ENCODE peak calls at places on chromosomes 7 and 10, in five cellular contexts. T is H9, M is IMR-90, U is mesenchymal stem cell, D is mesendoderm. G is an unnamed sample.

GRCh38 chr7:155458317-155459132 is 596 bp downstream of the EN2 start:
- DNase-seq in M (no peak), T (peak; percentile 36), D (no peak), U (no peak), G (peak; percentile 31)

GRCh38 chr10:125414998-125415397 is 254.6 kb upstream of the CTBP2 start:
- DNase-seq in D (no peak), U (no peak), M (peak; percentile 35), T (no peak), G (no peak)

GRCh38 chr7:133139350-133139749 is 57.5 kb upstream of the CHCHD3 start:
- DNase-seq in U (peak; percentile 37), M (peak; percentile 49), D (peak; percentile 89), T (peak; percentile 81), G (peak; percentile 40)

GRCh38 chr10:132388901-132389630 is 7.9 kb upstream of the PWWP2B start:
- DNase-seq in D (no peak), M (no peak), U (no peak), T (peak; percentile 73), G (peak; percentile 32)

GRCh38 chr10:24202181-24202570 is 6.8 kb upstream of the KIAA1217 start:
- DNase-seq in T (peak; percentile 63), M (no peak), D (peak; percentile 71), U (no peak), G (no peak)

GRCh38 chr7:20440472-20441105 is 109.9 kb downstream of the ITGB8 start:
- DNase-seq in D (peak; percentile 83), M (peak; percentile 62), U (peak; percentile 33), T (peak; percentile 71), G (peak; percentile 8)

GRCh38 chr7:104664648-104665047 is 336.2 kb downstream of the LHFPL3 start:
- DNase-seq in U (no peak), D (peak; percentile 39), T (no peak), M (no peak), G (no peak)

GRCh38 chr7:18993933-18994668 is 123.3 kb downstream of the TWIST1 start:
- DNase-seq in T (no peak), M (peak; percentile 34), U (peak; percentile 14), D (no peak), G (no peak)

GRCh38 chr10:71945819-71946474 is 18.2 kb upstream of the CHST3 start:
- DNase-seq in U (no peak), M (no peak), D (peak; percentile 18), T (no peak), G (no peak)

GRCh38 chr10:59180689-59181270 is 4.3 kb downstream of the PHYHIPL start:
- DNase-seq in D (no peak), T (no peak), M (no peak), U (no peak), G (peak; percentile 80)

GRCh38 chr7:130273081-130273699 is 6.5 kb downstream of the CPA2 start:
- DNase-seq in M (peak; percentile 48), U (peak; percentile 88), T (peak; percentile 93), D (peak; percentile 99), G (no peak)

GRCh38 chr7:55344840-55345239 is 20.3 kb upstream of the LANCL2 start:
- DNase-seq in D (no peak), U (no peak), M (no peak), T (peak; percentile 54), G (no peak)

GRCh38 chr10:131196176-131196885 is 115.2 kb downstream of the TCERG1L start:
- DNase-seq in D (no peak), T (peak; percentile 10), U (no peak), M (no peak), G (no peak)

GRCh38 chr10:89129850-89130396 is 77.2 kb downstream of the CH25H start:
- DNase-seq in M (peak; percentile 67), D (no peak), U (no peak), T (no peak), G (peak; percentile 37)

GRCh38 chr10:34730726-34731125 is 84.4 kb downstream of the PARD3 start:
- DNase-seq in M (no peak), U (no peak), T (no peak), D (no peak), G (no peak)

GRCh38 chr10:79149662-79150443 is 81.1 kb downstream of the ZMIZ1 start:
- DNase-seq in M (peak; percentile 61), U (peak; percentile 68), D (peak; percentile 72), T (peak; percentile 67), G (no peak)
- H2BK120ac ChIP-seq in M (peak overlapping the region; percentile 97), U (peak overlapping the region; percentile 96), D (no peak overlapping the region), T (no peak overlapping the region), G (no peak overlapping the region)

GRCh38 chr10:122164028-122164601 is 107.0 kb upstream of the BTBD16 start:
- DNase-seq in T (no peak), U (peak; percentile 51), M (no peak), D (peak; percentile 69), G (no peak)
- H2BK120ac ChIP-seq in T (no peak overlapping the region), U (no peak overlapping the region), M (no peak overlapping the region), D (no peak overlapping the region), G (no peak overlapping the region)

GRCh38 chr7:2824026-2824677 is 20.0 kb downstream of the GNA12 start:
- DNase-seq in D (no peak), M (no peak), T (no peak), U (no peak), G (no peak)
- H2BK120ac ChIP-seq in D (no peak overlapping the region), M (peak overlapping the region; percentile 64), T (peak overlapping the region; percentile 24), U (no peak overlapping the region), G (no peak overlapping the region)

GRCh38 chr7:42476255-42476654 is 239.2 kb upstream of the GLI3 start:
- DNase-seq in U (no peak), T (no peak), D (no peak), M (no peak), G (no peak)

GRCh38 chr7:42475082-42475481 is 238.1 kb upstream of the GLI3 start:
- DNase-seq in U (no peak), T (no peak), M (no peak), D (no peak), G (no peak)

GRCh38 chr7:42480304-42480665 is 243.3 kb upstream of the GLI3 start:
- DNase-seq in M (no peak), U (no peak), T (no peak), D (no peak), G (no peak)

GRCh38 chr7:42479452-42480303 is 242.7 kb upstream of the GLI3 start:
- DNase-seq in D (no peak), M (no peak), T (no peak), U (peak; percentile 76), G (no peak)

GRCh38 chr7:42478717-42479116 is 241.7 kb upstream of the GLI3 start:
- DNase-seq in M (no peak), U (no peak), D (no peak), T (no peak), G (no peak)
- H2BK120ac ChIP-seq in M (no peak overlapping the region), U (peak overlapping the region; percentile 11), D (no peak overlapping the region), T (no peak overlapping the region), G (no peak overlapping the region)

GRCh38 chr7:138980575-138981285 is 459 bp downstream of the KIAA1549 start:
- DNase-seq in T (no peak), M (no peak), D (peak; percentile 38), U (peak; percentile 24), G (peak; percentile 25)
- H2BK120ac ChIP-seq in T (no peak overlapping the region), M (no peak overlapping the region), D (no peak overlapping the region), U (peak overlapping the region; percentile 36), G (peak overlapping the region; percentile 96)

GRCh38 chr10:21517983-21518628 is 7.4 kb downstream of the SKIDA1 start:
- DNase-seq in U (peak; percentile 82), T (no peak), D (peak; percentile 45), M (peak; percentile 68), G (no peak)

GRCh38 chr10:21518629-21519321 is 6.7 kb downstream of the SKIDA1 start:
- DNase-seq in M (peak; percentile 56), U (peak; percentile 73), D (peak; percentile 44), T (no peak), G (peak; percentile 25)

GRCh38 chr10:21519327-21519933 is 6.1 kb downstream of the SKIDA1 start:
- DNase-seq in T (no peak), D (no peak), M (no peak), U (no peak), G (no peak)

GRCh38 chr10:21521910-21522533 is 3.5 kb downstream of the SKIDA1 start:
- DNase-seq in U (no peak), T (no peak), M (no peak), D (no peak), G (no peak)

DNA sequence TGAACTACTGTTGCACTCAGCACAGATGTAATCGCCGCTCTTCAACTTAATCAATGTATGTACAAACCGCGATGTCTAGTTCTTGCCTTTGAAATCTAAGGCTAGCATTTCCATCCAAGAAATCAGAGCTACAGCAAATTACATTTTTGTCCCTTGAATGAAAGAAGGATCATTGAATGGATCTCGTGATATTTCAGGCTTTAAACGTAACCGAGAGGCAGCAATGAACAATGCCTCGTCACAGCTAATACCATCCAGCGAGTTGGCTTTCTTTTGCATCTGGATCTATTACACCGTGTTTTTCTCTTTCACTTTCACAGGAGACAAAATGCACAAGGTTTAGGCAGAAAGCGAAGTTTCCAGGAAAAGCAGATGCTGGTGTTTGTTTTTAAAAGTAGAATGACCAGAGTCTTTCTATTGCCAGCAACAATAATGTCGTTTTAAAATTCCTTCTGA is 5.5 kb downstream of the SKIDA1 start:
- DNase-seq in M (peak; percentile 84), U (peak; percentile 92), T (no peak), D (peak; percentile 58), G (no peak)
- H2BK120ac ChIP-seq in M (peak overlapping the region; percentile 80), U (peak overlapping the region; percentile 55), T (no peak overlapping the region), D (no peak overlapping the region), G (no peak overlapping the region)

GRCh38 chr7:36280840-36281812 is 108.5 kb upstream of the ANLN start:
- DNase-seq in D (peak; percentile 78), M (peak; percentile 90), T (peak; percentile 74), U (peak; percentile 86), G (peak; percentile 43)
- H2BK120ac ChIP-seq in D (no peak overlapping the region), M (peak overlapping the region; percentile 71), T (no peak overlapping the region), U (no peak overlapping the region), G (no peak overlapping the region)

GRCh38 chr10:129809431-129809830 is 154.6 kb downstream of the EBF3 start:
- DNase-seq in D (no peak), M (no peak), T (no peak), U (no peak), G (no peak)

GRCh38 chr10:129809841-129810240 is 154.2 kb downstream of the EBF3 start:
- DNase-seq in M (no peak), D (no peak), T (no peak), U (no peak), G (no peak)

GRCh38 chr10:129808092-129808983 is 155.7 kb downstream of the EBF3 start:
- DNase-seq in D (no peak), U (no peak), T (no peak), M (no peak), G (no peak)

GRCh38 chr10:129812398-129812797 is 151.7 kb downstream of the EBF3 start:
- DNase-seq in D (no peak), T (no peak), U (no peak), M (no peak), G (no peak)

GRCh38 chr10:129811208-129811607 is 152.9 kb downstream of the EBF3 start:
- DNase-seq in U (no peak), T (no peak), D (no peak), M (no peak), G (no peak)
- H2BK120ac ChIP-seq in U (no peak overlapping the region), T (no peak overlapping the region), D (no peak overlapping the region), M (no peak overlapping the region), G (no peak overlapping the region)

GRCh38 chr10:31774291-31774900 is 154.2 kb downstream of the ARHGAP12 start:
- DNase-seq in T (no peak), D (peak; percentile 62), U (no peak), M (peak; percentile 35), G (no peak)
- H2BK120ac ChIP-seq in T (no peak overlapping the region), D (no peak overlapping the region), U (no peak overlapping the region), M (peak overlapping the region; percentile 80), G (no peak overlapping the region)